ENCODE peak calls at places on chromosome 10, in four cellular contexts. One of them, this sample, is unnamed.

GRCh38 chr10:96587255-96588059 is 645 bp upstream of the TM9SF3 start:
- DNase-seq in GM23248: peak
- DNase-seq in dorsolateral prefrontal cortex: no peak
- DNase-seq in upper lobe of right lung: no peak
- DNase-seq in this sample: peak

GRCh38 chr10:131162211-131162610 is 149.3 kb downstream of the TCERG1L start:
- DNase-seq in GM23248: no peak
- DNase-seq in dorsolateral prefrontal cortex: no peak
- DNase-seq in upper lobe of right lung: no peak
- DNase-seq in this sample: no peak

GRCh38 chr10:75211007-75211735 is 575 bp downstream of the VDAC2 start:
- DNase-seq in GM23248: peak
- DNase-seq in dorsolateral prefrontal cortex: no peak
- DNase-seq in upper lobe of right lung: no peak
- DNase-seq in this sample: peak

GRCh38 chr10:108132303-108132702 is 967.8 kb upstream of the SORCS1 start:
- DNase-seq in GM23248: no peak
- DNase-seq in dorsolateral prefrontal cortex: no peak
- DNase-seq in upper lobe of right lung: no peak
- DNase-seq in this sample: no peak

GRCh38 chr10:113099431-113100298 is 149.6 kb downstream of the TCF7L2 start:
- DNase-seq in GM23248: no peak
- DNase-seq in dorsolateral prefrontal cortex: no peak
- DNase-seq in upper lobe of right lung: no peak
- DNase-seq in this sample: peak

GRCh38 chr10:114987995-114988394 is 50.0 kb downstream of the TRUB1 start:
- DNase-seq in GM23248: peak
- DNase-seq in dorsolateral prefrontal cortex: no peak
- DNase-seq in upper lobe of right lung: no peak
- DNase-seq in this sample: no peak

GRCh38 chr10:21160116-21160515 is 263.0 kb upstream of the NEBL start:
- DNase-seq in GM23248: no peak
- DNase-seq in dorsolateral prefrontal cortex: no peak
- DNase-seq in upper lobe of right lung: peak
- DNase-seq in this sample: no peak

GRCh38 chr10:13633689-13634088 is 46.9 kb downstream of the PRPF18 start:
- DNase-seq in GM23248: no peak
- DNase-seq in dorsolateral prefrontal cortex: no peak
- DNase-seq in upper lobe of right lung: no peak
- DNase-seq in this sample: no peak

GRCh38 chr10:110460111-110460809 is 37.4 kb upstream of the DUSP5 start:
- DNase-seq in GM23248: peak
- DNase-seq in dorsolateral prefrontal cortex: peak
- DNase-seq in upper lobe of right lung: no peak
- DNase-seq in this sample: peak

GRCh38 chr10:76902949-76903348 is 734.7 kb downstream of the KCNMA1 start:
- DNase-seq in GM23248: no peak
- DNase-seq in dorsolateral prefrontal cortex: no peak
- DNase-seq in upper lobe of right lung: no peak
- DNase-seq in this sample: no peak

GRCh38 chr10:76352300-76352699 is 920.9 kb downstream of the LRMDA start:
- DNase-seq in GM23248: peak
- DNase-seq in dorsolateral prefrontal cortex: no peak
- DNase-seq in upper lobe of right lung: no peak
- DNase-seq in this sample: peak

GRCh38 chr10:125104559-125104958 is 55.8 kb downstream of the CTBP2 start:
- DNase-seq in GM23248: no peak
- DNase-seq in dorsolateral prefrontal cortex: no peak
- DNase-seq in upper lobe of right lung: no peak
- DNase-seq in this sample: no peak

GRCh38 chr10:21278491-21279216 is 246.8 kb downstream of the SKIDA1 start:
- DNase-seq in GM23248: peak
- DNase-seq in dorsolateral prefrontal cortex: peak
- DNase-seq in upper lobe of right lung: peak
- DNase-seq in this sample: peak

GRCh38 chr10:118543714-118544400 is 51.6 kb downstream of the PRLHR start:
- DNase-seq in GM23248: peak
- DNase-seq in dorsolateral prefrontal cortex: no peak
- DNase-seq in upper lobe of right lung: peak
- DNase-seq in this sample: no peak

GRCh38 chr10:104273899-104274575 is 5.1 kb downstream of the GSTO2 start:
- DNase-seq in GM23248: peak
- DNase-seq in dorsolateral prefrontal cortex: no peak
- DNase-seq in upper lobe of right lung: no peak
- DNase-seq in this sample: no peak

GRCh38 chr10:133035952-133036351 is 51.8 kb upstream of the ADGRA1 start:
- DNase-seq in GM23248: no peak
- DNase-seq in dorsolateral prefrontal cortex: no peak
- DNase-seq in upper lobe of right lung: no peak
- DNase-seq in this sample: no peak

GRCh38 chr10:86044029-86044428 is 322.6 kb downstream of the GRID1 start:
- DNase-seq in GM23248: no peak
- DNase-seq in dorsolateral prefrontal cortex: no peak
- DNase-seq in upper lobe of right lung: no peak
- DNase-seq in this sample: no peak

GRCh38 chr10:131439705-131440104 is 128.2 kb upstream of the TCERG1L start:
- DNase-seq in GM23248: no peak
- DNase-seq in dorsolateral prefrontal cortex: no peak
- DNase-seq in upper lobe of right lung: no peak
- DNase-seq in this sample: no peak

GRCh38 chr10:79890469-79890868 is 58.4 kb downstream of the SFTPD start:
- DNase-seq in GM23248: no peak
- DNase-seq in dorsolateral prefrontal cortex: no peak
- DNase-seq in upper lobe of right lung: no peak
- DNase-seq in this sample: no peak

GRCh38 chr10:128540806-128541739 is 414.9 kb upstream of the MKI67 start:
- DNase-seq in GM23248: no peak
- DNase-seq in dorsolateral prefrontal cortex: peak
- DNase-seq in upper lobe of right lung: no peak
- DNase-seq in this sample: no peak

GRCh38 chr10:71179382-71179781 is 33.0 kb upstream of the UNC5B start:
- DNase-seq in GM23248: no peak
- DNase-seq in dorsolateral prefrontal cortex: no peak
- DNase-seq in upper lobe of right lung: no peak
- DNase-seq in this sample: no peak

GRCh38 chr10:29816801-29817558 is 182.2 kb upstream of the SVIL start:
- DNase-seq in GM23248: no peak
- DNase-seq in dorsolateral prefrontal cortex: peak
- DNase-seq in upper lobe of right lung: no peak
- DNase-seq in this sample: no peak

GRCh38 chr10:76086571-76087260 is 655.3 kb downstream of the LRMDA start:
- DNase-seq in GM23248: peak
- DNase-seq in dorsolateral prefrontal cortex: no peak
- DNase-seq in upper lobe of right lung: no peak
- DNase-seq in this sample: no peak

GRCh38 chr10:14624600-14624999 is 150.1 kb downstream of the FAM107B start:
- DNase-seq in GM23248: no peak
- DNase-seq in dorsolateral prefrontal cortex: no peak
- DNase-seq in upper lobe of right lung: no peak
- DNase-seq in this sample: no peak

GRCh38 chr10:96618648-96619047 is 31.8 kb upstream of the TM9SF3 start:
- DNase-seq in GM23248: peak
- DNase-seq in dorsolateral prefrontal cortex: peak
- DNase-seq in upper lobe of right lung: no peak
- DNase-seq in this sample: no peak

GRCh38 chr10:79316671-79317431 is 30.4 kb upstream of the PPIF start:
- DNase-seq in GM23248: peak
- DNase-seq in dorsolateral prefrontal cortex: no peak
- DNase-seq in upper lobe of right lung: peak
- DNase-seq in this sample: no peak

GRCh38 chr10:88174391-88174790 is 311.0 kb downstream of the PTEN start:
- DNase-seq in GM23248: no peak
- DNase-seq in dorsolateral prefrontal cortex: no peak
- DNase-seq in upper lobe of right lung: no peak
- DNase-seq in this sample: no peak

GRCh38 chr10:63889756-63890155 is 368.6 kb downstream of the REEP3 start:
- DNase-seq in GM23248: no peak
- DNase-seq in dorsolateral prefrontal cortex: no peak
- DNase-seq in upper lobe of right lung: no peak
- DNase-seq in this sample: no peak

GRCh38 chr10:17062493-17063487 is 66.8 kb downstream of the CUBN start:
- DNase-seq in GM23248: peak
- DNase-seq in dorsolateral prefrontal cortex: no peak
- DNase-seq in upper lobe of right lung: no peak
- DNase-seq in this sample: peak

GRCh38 chr10:13788701-13789447 is 202.1 kb downstream of the PRPF18 start:
- DNase-seq in GM23248: peak
- DNase-seq in dorsolateral prefrontal cortex: peak
- DNase-seq in upper lobe of right lung: no peak
- DNase-seq in this sample: no peak

GRCh38 chr10:22853906-22854447 is 73.9 kb upstream of the ARMC3 start:
- DNase-seq in GM23248: no peak
- DNase-seq in dorsolateral prefrontal cortex: no peak
- DNase-seq in upper lobe of right lung: no peak
- DNase-seq in this sample: no peak

DNA sequence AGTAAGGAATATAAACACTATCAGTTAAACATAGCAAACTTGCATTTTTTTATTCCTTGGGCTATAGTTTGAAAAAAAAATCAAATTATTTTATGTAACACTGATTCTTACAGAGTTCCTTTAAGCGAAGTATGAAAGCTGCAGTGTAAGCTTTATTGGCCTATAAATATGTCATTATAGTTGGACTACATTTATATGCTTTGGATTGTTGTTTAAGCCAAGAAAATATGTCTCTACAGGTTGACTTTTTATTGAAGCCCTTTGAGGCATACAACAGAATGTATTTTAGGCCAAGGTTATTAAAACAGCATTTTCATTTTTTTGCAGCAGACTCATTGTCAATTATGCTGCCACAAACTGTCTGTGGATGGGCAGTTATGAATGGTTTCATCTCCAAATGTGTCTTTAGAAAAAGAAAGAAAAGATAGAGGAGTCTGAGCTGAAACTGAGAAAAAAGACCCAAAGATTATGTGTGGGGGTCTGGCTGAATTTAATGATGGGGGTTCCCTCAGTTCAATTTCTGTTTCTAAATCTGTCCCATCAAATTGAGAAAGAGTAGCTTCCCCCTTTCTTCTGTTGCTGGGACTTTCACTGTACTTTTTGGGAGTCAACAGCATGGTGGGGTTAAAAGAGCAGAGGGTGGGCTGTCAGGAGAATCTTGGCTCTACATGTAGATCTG is 43.1 kb downstream of the ARID5B start:
- DNase-seq in GM23248: no peak
- DNase-seq in dorsolateral prefrontal cortex: no peak
- DNase-seq in upper lobe of right lung: no peak
- DNase-seq in this sample: no peak
- H3K4me3 ChIP-seq in GM23248: no peak
- H3K4me3 ChIP-seq in dorsolateral prefrontal cortex: no peak
- H3K4me3 ChIP-seq in upper lobe of right lung: no peak
- H3K4me3 ChIP-seq in this sample: no peak

DNA sequence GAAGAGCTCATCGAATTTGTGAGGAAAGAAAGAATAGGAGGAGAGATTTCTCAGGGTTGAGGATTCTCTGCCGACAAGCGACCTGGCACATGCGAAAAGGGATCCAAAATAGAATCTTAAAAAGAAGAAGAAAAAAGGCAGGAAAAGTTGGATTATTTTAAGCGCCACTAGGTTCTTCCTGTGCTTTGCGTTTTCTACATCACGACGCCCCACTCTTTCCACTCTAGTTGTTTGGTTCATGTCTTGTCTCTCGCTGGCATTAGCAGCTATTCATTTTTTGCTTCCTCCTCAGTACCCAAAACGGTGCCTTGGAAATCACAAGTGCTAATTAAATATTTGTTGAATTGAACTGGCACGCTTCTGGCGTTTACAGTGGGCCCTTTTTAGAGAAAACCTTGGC is 674 bp upstream of the FRA10AC1 start:
- DNase-seq in GM23248: peak
- DNase-seq in dorsolateral prefrontal cortex: no peak
- DNase-seq in upper lobe of right lung: no peak
- DNase-seq in this sample: no peak
- H3K27ac ChIP-seq in GM23248: peak
- H3K27ac ChIP-seq in dorsolateral prefrontal cortex: peak
- H3K27ac ChIP-seq in upper lobe of right lung: peak
- H3K27ac ChIP-seq in this sample: peak

GRCh38 chr10:100565206-100565985 is 29.7 kb downstream of the HIF1AN start:
- DNase-seq in GM23248: no peak
- DNase-seq in dorsolateral prefrontal cortex: no peak
- DNase-seq in upper lobe of right lung: no peak
- DNase-seq in this sample: no peak

GRCh38 chr10:100562806-100563293 is 27.1 kb downstream of the HIF1AN start:
- DNase-seq in GM23248: peak
- DNase-seq in dorsolateral prefrontal cortex: peak
- DNase-seq in upper lobe of right lung: no peak
- DNase-seq in this sample: no peak

GRCh38 chr10:100561005-100561404 is 25.3 kb downstream of the HIF1AN start:
- DNase-seq in GM23248: no peak
- DNase-seq in dorsolateral prefrontal cortex: no peak
- DNase-seq in upper lobe of right lung: no peak
- DNase-seq in this sample: no peak

GRCh38 chr10:100560248-100560647 is 24.5 kb downstream of the HIF1AN start:
- DNase-seq in GM23248: no peak
- DNase-seq in dorsolateral prefrontal cortex: no peak
- DNase-seq in upper lobe of right lung: no peak
- DNase-seq in this sample: no peak

GRCh38 chr10:100562008-100562672 is 26.4 kb downstream of the HIF1AN start:
- DNase-seq in GM23248: peak
- DNase-seq in dorsolateral prefrontal cortex: peak
- DNase-seq in upper lobe of right lung: peak
- DNase-seq in this sample: peak
- H3K4me3 ChIP-seq in GM23248: peak
- H3K4me3 ChIP-seq in dorsolateral prefrontal cortex: peak
- H3K4me3 ChIP-seq in upper lobe of right lung: no peak
- H3K4me3 ChIP-seq in this sample: no peak

GRCh38 chr10:7397636-7398035 is 13.2 kb downstream of the SFMBT2 start:
- DNase-seq in GM23248: no peak
- DNase-seq in dorsolateral prefrontal cortex: no peak
- DNase-seq in upper lobe of right lung: no peak
- DNase-seq in this sample: no peak

GRCh38 chr10:7400068-7400824 is 10.6 kb downstream of the SFMBT2 start:
- DNase-seq in GM23248: no peak
- DNase-seq in dorsolateral prefrontal cortex: no peak
- DNase-seq in upper lobe of right lung: no peak
- DNase-seq in this sample: no peak

GRCh38 chr10:7401782-7402181 is 9.1 kb downstream of the SFMBT2 start:
- DNase-seq in GM23248: no peak
- DNase-seq in dorsolateral prefrontal cortex: no peak
- DNase-seq in upper lobe of right lung: no peak
- DNase-seq in this sample: no peak

GRCh38 chr10:7401156-7401555 is 9.7 kb downstream of the SFMBT2 start:
- DNase-seq in GM23248: no peak
- DNase-seq in dorsolateral prefrontal cortex: no peak
- DNase-seq in upper lobe of right lung: no peak
- DNase-seq in this sample: no peak

GRCh38 chr10:7399533-7399932 is 11.3 kb downstream of the SFMBT2 start:
- DNase-seq in GM23248: no peak
- DNase-seq in dorsolateral prefrontal cortex: no peak
- DNase-seq in upper lobe of right lung: no peak
- DNase-seq in this sample: no peak
- H3K27ac ChIP-seq in GM23248: no peak
- H3K27ac ChIP-seq in dorsolateral prefrontal cortex: peak
- H3K27ac ChIP-seq in upper lobe of right lung: no peak
- H3K27ac ChIP-seq in this sample: no peak